ENCODE peak calls at places on chromosomes 12 and 14, in four cellular contexts. V, U, F and G are unnamed samples.

GRCh38 chr14:69259531-69260245 is at the start of gene GALNT16:
- DNase-seq in U (peak; percentile 87), F (peak; percentile 77), V (no peak), G (peak; percentile 90)

GRCh38 chr14:105525861-105526780 is at the start of gene TMEM121:
- DNase-seq in V (peak; percentile 64), F (peak; percentile 58), U (peak; percentile 76), G (peak; percentile 98)

GRCh38 chr14:64952598-64953309 is 10.2 kb upstream of the GPX2 start:
- DNase-seq in V (peak; percentile 17), U (peak; percentile 73), F (no peak), G (peak; percentile 69)

GRCh38 chr12:99505805-99506204 is 141.7 kb upstream of the GARIN6 start:
- DNase-seq in U (no peak), F (no peak), V (no peak), G (no peak)

GRCh38 chr14:79451601-79452000 is 759.7 kb downstream of the DIO2 start:
- DNase-seq in U (no peak), F (no peak), V (no peak), G (no peak)

GRCh38 chr12:112971248-112971647 is 7.1 kb upstream of the OAS2 start:
- DNase-seq in F (no peak), U (no peak), V (no peak), G (no peak)

GRCh38 chr12:120775862-120776552 is 50.4 kb downstream of the ACADS start:
- DNase-seq in F (no peak), U (no peak), V (no peak), G (no peak)

GRCh38 chr12:24840046-24840800 is 108.7 kb downstream of the BCAT1 start:
- DNase-seq in V (no peak), F (no peak), U (no peak), G (no peak)

GRCh38 chr12:131816495-131816894 is 11.7 kb upstream of the MMP17 start:
- DNase-seq in V (no peak), U (no peak), F (no peak), G (no peak)

GRCh38 chr12:124536613-124537012 is 30.8 kb downstream of the NCOR2 start:
- DNase-seq in U (no peak), F (no peak), V (no peak), G (no peak)

GRCh38 chr14:31477248-31477647 is 10.6 kb downstream of the GPR33 start:
- DNase-seq in U (no peak), F (no peak), V (no peak), G (no peak)

GRCh38 chr14:88995437-88996198 is 171.2 kb downstream of the TTC8 start:
- DNase-seq in U (no peak), V (no peak), F (no peak), G (no peak)

GRCh38 chr14:92341791-92342190 is 18.8 kb downstream of the SLC24A4 start:
- DNase-seq in F (no peak), V (no peak), U (no peak), G (no peak)

GRCh38 chr14:89357655-89358297 is 59.3 kb downstream of the FOXN3 start:
- DNase-seq in F (no peak), V (no peak), U (no peak), G (no peak)

GRCh38 chr12:124369901-124370378 is 75.0 kb downstream of the RFLNA start:
- DNase-seq in U (no peak), F (no peak), V (no peak), G (no peak)

GRCh38 chr14:33839193-33840076 is 111.4 kb downstream of the EGLN3 start:
- DNase-seq in V (no peak), F (peak; percentile 60), U (peak; percentile 77), G (peak; percentile 63)

GRCh38 chr12:18492372-18493025 is 231.2 kb downstream of the PIK3C2G start:
- DNase-seq in F (no peak), U (no peak), V (no peak), G (no peak)

GRCh38 chr14:102738373-102739189 is 38.7 kb upstream of the TRAF3 start:
- DNase-seq in F (no peak), U (no peak), V (peak; percentile 58), G (peak; percentile 43)

GRCh38 chr12:59372971-59373370 is 222.9 kb upstream of the SLC16A7 start:
- DNase-seq in U (peak; percentile 85), F (no peak), V (no peak), G (peak; percentile 11)

GRCh38 chr12:4441355-4442330 is 4.0 kb downstream of the FGF6 start:
- DNase-seq in F (peak; percentile 79), U (peak; percentile 97), V (no peak), G (peak; percentile 74)

GRCh38 chr12:68806488-68807237 is 1.3 kb upstream of the MDM2 start:
- DNase-seq in V (no peak), U (no peak), F (no peak), G (no peak)
- H3K4me3 ChIP-seq in V (peak overlapping the region; percentile 98), U (peak overlapping the region; percentile 97), F (peak overlapping the region; percentile 93), G (peak overlapping the region; percentile 94)

GRCh38 chr12:29578731-29579130 is 81.2 kb upstream of the OVCH1 start:
- DNase-seq in V (no peak), U (no peak), F (no peak), G (no peak)
- H3K36me3 ChIP-seq in V (no peaks in the 10 kb centered on the region), U (peaks cover 16% of the 10 kb centered on the region), F (no peaks in the 10 kb centered on the region), G (no peaks in the 10 kb centered on the region)

GRCh38 chr12:57219993-57220728 is 3.6 kb downstream of the NXPH4 start:
- DNase-seq in V (no peak), F (no peak), U (no peak), G (peak; percentile 89)

GRCh38 chr12:57218030-57218853 is 1.6 kb downstream of the NXPH4 start:
- DNase-seq in F (no peak), V (no peak), U (no peak), G (no peak)

GRCh38 chr12:57220770-57221168 is 4.2 kb downstream of the NXPH4 start:
- DNase-seq in U (no peak), V (no peak), F (no peak), G (no peak)

GRCh38 chr12:57221169-57221917 is 4.7 kb downstream of the NXPH4 start:
- DNase-seq in F (no peak), U (no peak), V (no peak), G (no peak)

GRCh38 chr12:57219205-57219992 is 2.8 kb downstream of the NXPH4 start:
- DNase-seq in U (peak; percentile 67), F (no peak), V (no peak), G (no peak)
- H3K27me3 ChIP-seq in U (peaks cover 98% of the 10 kb centered on the region), F (peaks cover 85% of the 10 kb centered on the region), V (peaks cover 95% of the 10 kb centered on the region), G (peaks cover 97% of the 10 kb centered on the region)

GRCh38 chr14:20331048-20331613 is 1.9 kb downstream of the CCNB1IP1 start:
- DNase-seq in U (no peak), F (no peak), V (no peak), G (no peak)
- H3K4me3 ChIP-seq in U (peak overlapping the region; percentile 86), F (peak overlapping the region; percentile 77), V (peak overlapping the region; percentile 64), G (no peak overlapping the region)

GRCh38 chr14:21084396-21084795 is 14.1 kb downstream of the ZNF219 start:
- DNase-seq in U (no peak), F (no peak), V (no peak), G (no peak)

GRCh38 chr14:21081521-21082184 is 11.5 kb downstream of the ARHGEF40 start:
- DNase-seq in V (no peak), F (no peak), U (no peak), G (peak; percentile 57)

GRCh38 chr14:21086908-21087293 is 11.6 kb downstream of the ZNF219 start:
- DNase-seq in U (no peak), V (no peak), F (no peak), G (no peak)

GRCh38 chr14:21084988-21085853 is 13.2 kb downstream of the ZNF219 start:
- DNase-seq in F (no peak), V (no peak), U (no peak), G (no peak)

DNA sequence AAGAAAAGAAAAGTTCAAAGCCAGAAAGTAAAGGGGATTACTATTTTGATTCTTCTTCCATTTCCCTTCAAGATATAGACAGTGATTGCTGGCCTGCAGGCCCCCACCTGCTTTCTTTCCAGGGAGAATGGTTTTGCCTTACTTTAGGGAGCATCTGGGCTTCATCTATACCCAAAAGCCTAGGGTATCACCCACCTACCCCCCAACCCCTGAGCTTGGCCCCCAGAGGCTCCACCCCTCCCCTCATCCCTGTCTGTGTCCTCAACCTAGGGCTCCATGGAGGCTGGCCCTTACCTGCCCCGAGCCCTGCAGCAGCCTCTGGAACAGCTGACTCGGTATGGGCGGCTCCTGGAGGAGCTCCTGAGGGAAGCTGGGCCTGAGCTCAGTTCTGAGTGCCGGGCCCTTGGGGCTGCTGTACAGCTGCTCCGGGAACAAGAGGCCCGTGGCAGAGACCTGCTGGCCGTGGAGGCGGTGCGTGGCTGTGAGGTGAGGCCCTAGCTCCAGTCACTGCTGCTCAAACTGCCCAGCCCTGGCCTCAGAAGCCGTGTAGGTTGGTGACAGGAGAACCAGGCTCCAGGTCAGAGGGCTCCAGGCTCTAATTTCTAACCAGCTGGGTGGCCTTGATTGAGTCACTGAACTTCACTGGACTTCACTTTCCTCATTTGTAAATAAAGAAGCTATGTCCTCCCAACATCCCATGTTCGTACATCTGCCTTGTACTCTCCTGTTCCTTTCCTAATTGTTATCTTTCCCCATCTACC is 13.6 kb downstream of the ARHGEF40 start:
- DNase-seq in U (no peak), F (no peak), V (no peak), G (no peak)
- H3K36me3 ChIP-seq in U (peaks cover 85% of the 10 kb centered on the region), F (peaks cover 2% of the 10 kb centered on the region), V (peaks cover 53% of the 10 kb centered on the region), G (peaks cover 46% of the 10 kb centered on the region)

GRCh38 chr12:51850933-51851244 is 2.4 kb upstream of the FIGNL2 start:
- DNase-seq in V (no peak), U (peak; percentile 49), F (no peak), G (peak; percentile 24)
- H3K27me3 ChIP-seq in V (peaks cover 47% of the 10 kb centered on the region), U (peaks cover 16% of the 10 kb centered on the region), F (peaks cover 57% of the 10 kb centered on the region), G (peaks cover 53% of the 10 kb centered on the region)